ENCODE peak calls at places on chromosome 14, in five cellular contexts. One of them, this sample, is unnamed.

GRCh38 chr14:33457617-33458016 is 493.3 kb downstream of the EGLN3 start:
- DNase-seq in ovary: no peak
- DNase-seq in NCI-H146: no peak
- DNase-seq in B cell: no peak
- DNase-seq in KG1: no peak
- DNase-seq in this sample: no peak

GRCh38 chr14:49997991-49998390 is 105.1 kb downstream of the ARF6 start:
- DNase-seq in NCI-H146: no peak
- DNase-seq in ovary: no peak
- DNase-seq in B cell: no peak
- DNase-seq in KG1: no peak
- DNase-seq in this sample: no peak

GRCh38 chr14:101476258-101476930 is 84.9 kb upstream of the DIO3 start:
- DNase-seq in ovary: peak; percentile 48
- DNase-seq in NCI-H146: no peak
- DNase-seq in KG1: no peak
- DNase-seq in B cell: no peak
- DNase-seq in this sample: peak; percentile 49

GRCh38 chr14:90454041-90455000 is 57.5 kb downstream of the CALM1 start:
- DNase-seq in B cell: no peak
- DNase-seq in KG1: no peak
- DNase-seq in ovary: peak; percentile 34
- DNase-seq in NCI-H146: no peak
- DNase-seq in this sample: peak; percentile 68

GRCh38 chr14:101022121-101022520 is 118.6 kb upstream of the RTL1 start:
- DNase-seq in KG1: no peak
- DNase-seq in ovary: peak; percentile 6
- DNase-seq in NCI-H146: no peak
- DNase-seq in B cell: no peak
- DNase-seq in this sample: peak; percentile 15

GRCh38 chr14:101061411-101062064 is 158.0 kb upstream of the RTL1 start:
- DNase-seq in ovary: peak; percentile 12
- DNase-seq in NCI-H146: no peak
- DNase-seq in B cell: no peak
- DNase-seq in KG1: no peak
- DNase-seq in this sample: no peak

GRCh38 chr14:77200406-77200985 is 18.9 kb downstream of the TMEM63C start:
- DNase-seq in ovary: no peak
- DNase-seq in KG1: no peak
- DNase-seq in NCI-H146: no peak
- DNase-seq in B cell: no peak
- DNase-seq in this sample: no peak

GRCh38 chr14:59244581-59244980 is 56.1 kb downstream of the DAAM1 start:
- DNase-seq in ovary: no peak
- DNase-seq in B cell: no peak
- DNase-seq in NCI-H146: no peak
- DNase-seq in KG1: no peak
- DNase-seq in this sample: no peak

GRCh38 chr14:79514700-79515099 is 696.6 kb downstream of the DIO2 start:
- DNase-seq in NCI-H146: no peak
- DNase-seq in ovary: no peak
- DNase-seq in KG1: no peak
- DNase-seq in B cell: no peak
- DNase-seq in this sample: no peak

GRCh38 chr14:100861188-100861936 is 35.4 kb downstream of the MEG3 start:
- DNase-seq in KG1: no peak
- DNase-seq in NCI-H146: no peak
- DNase-seq in B cell: no peak
- DNase-seq in ovary: peak; percentile 21
- DNase-seq in this sample: no peak

GRCh38 chr14:95409472-95410307 is 90.0 kb upstream of the CLMN start:
- DNase-seq in ovary: no peak
- DNase-seq in NCI-H146: peak; percentile 32
- DNase-seq in B cell: no peak
- DNase-seq in KG1: no peak
- DNase-seq in this sample: no peak

GRCh38 chr14:87529081-87529480 is 463.9 kb downstream of the GALC start:
- DNase-seq in ovary: no peak
- DNase-seq in NCI-H146: peak; percentile 54
- DNase-seq in B cell: no peak
- DNase-seq in KG1: no peak
- DNase-seq in this sample: no peak

GRCh38 chr14:69288001-69288771 is 28.2 kb downstream of the GALNT16 start:
- DNase-seq in KG1: no peak
- DNase-seq in ovary: peak; percentile 71
- DNase-seq in NCI-H146: no peak
- DNase-seq in B cell: no peak
- DNase-seq in this sample: peak; percentile 74

GRCh38 chr14:21268612-21269251 is 510 bp downstream of the HNRNPC start:
- DNase-seq in NCI-H146: peak; percentile 71
- DNase-seq in KG1: no peak
- DNase-seq in B cell: peak; percentile 40
- DNase-seq in ovary: no peak
- DNase-seq in this sample: no peak

GRCh38 chr14:20652996-20653975 is 11.8 kb upstream of the OR6S1 start:
- DNase-seq in NCI-H146: no peak
- DNase-seq in B cell: peak; percentile 42
- DNase-seq in ovary: no peak
- DNase-seq in KG1: no peak
- DNase-seq in this sample: no peak

GRCh38 chr14:23550827-23551265 is 719 bp downstream of the ZFHX2 start:
- DNase-seq in NCI-H146: no peak
- DNase-seq in B cell: no peak
- DNase-seq in KG1: no peak
- DNase-seq in ovary: no peak
- DNase-seq in this sample: no peak

GRCh38 chr14:71437870-71438269 is 494.4 kb upstream of the RGS6 start:
- DNase-seq in KG1: no peak
- DNase-seq in B cell: no peak
- DNase-seq in NCI-H146: no peak
- DNase-seq in ovary: no peak
- DNase-seq in this sample: no peak

GRCh38 chr14:50520947-50521815 is 11.2 kb downstream of the MAP4K5 start:
- DNase-seq in KG1: no peak
- DNase-seq in NCI-H146: no peak
- DNase-seq in ovary: no peak
- DNase-seq in B cell: no peak
- DNase-seq in this sample: no peak

GRCh38 chr14:67583711-67584644 is 16.1 kb downstream of the PIGH start:
- DNase-seq in NCI-H146: peak; percentile 42
- DNase-seq in ovary: no peak
- DNase-seq in B cell: peak; percentile 59
- DNase-seq in KG1: no peak
- DNase-seq in this sample: no peak

GRCh38 chr14:56949828-56950227 is 139.5 kb upstream of the OTX2 start:
- DNase-seq in KG1: no peak
- DNase-seq in B cell: no peak
- DNase-seq in NCI-H146: no peak
- DNase-seq in ovary: peak; percentile 29
- DNase-seq in this sample: no peak

GRCh38 chr14:91058017-91058675 is 2.3 kb downstream of the RPS6KA5 start:
- DNase-seq in NCI-H146: no peak
- DNase-seq in ovary: no peak
- DNase-seq in KG1: no peak
- DNase-seq in B cell: no peak
- DNase-seq in this sample: no peak

GRCh38 chr14:102915292-102916110 is 7.0 kb upstream of the AMN start:
- DNase-seq in KG1: no peak
- DNase-seq in ovary: no peak
- DNase-seq in B cell: no peak
- DNase-seq in NCI-H146: no peak
- DNase-seq in this sample: no peak

GRCh38 chr14:59374048-59374447 is 91.1 kb downstream of the GPR135 start:
- DNase-seq in NCI-H146: no peak
- DNase-seq in KG1: no peak
- DNase-seq in ovary: no peak
- DNase-seq in B cell: no peak
- DNase-seq in this sample: no peak

This sample was measured in left lobe of liver.